ENCODE peak calls at places on chromosomes 16 and 17, in five cellular contexts. S, W, I, N and P are unnamed samples.

GRCh38 chr16:24041834-24042631 is 206.2 kb downstream of the PRKCB start:
- DNase-seq in S (peak; percentile 18), W (peak; percentile 14), I (peak; percentile 63), N (no peak), P (peak; percentile 63)

GRCh38 chr17:40953876-40954275 is 12.9 kb downstream of the KRT39 start:
- DNase-seq in S (peak; percentile 76), W (peak; percentile 97), I (no peak), N (peak; percentile 74), P (peak; percentile 94)

GRCh38 chr17:58193641-58194259 is 1.2 kb downstream of the EPX start:
- DNase-seq in S (no peak), W (no peak), I (no peak), N (no peak), P (no peak)

GRCh38 chr16:82092711-82093110 is 57.7 kb downstream of the HSD17B2 start:
- DNase-seq in S (no peak), W (peak; percentile 23), I (no peak), N (no peak), P (no peak)

GRCh38 chr16:85644093-85644712 is 31.1 kb downstream of the GSE1 start:
- DNase-seq in S (no peak), W (no peak), I (no peak), N (no peak), P (no peak)

GRCh38 chr17:50865060-50865867 is 890 bp downstream of the TOB1 start:
- DNase-seq in S (peak; percentile 38), W (peak; percentile 37), I (peak; percentile 35), N (no peak), P (peak; percentile 12)

GRCh38 chr17:57412520-57413096 is 156.3 kb downstream of the MSI2 start:
- DNase-seq in S (no peak), W (no peak), I (no peak), N (no peak), P (no peak)

GRCh38 chr17:81114694-81115093 is 50.6 kb upstream of the PVALEF start:
- DNase-seq in S (no peak), W (no peak), I (no peak), N (no peak), P (no peak)

GRCh38 chr17:78342438-78343098 is 17.3 kb downstream of the SOCS3 start:
- DNase-seq in S (peak; percentile 98), W (peak; percentile 93), I (no peak), N (no peak), P (peak; percentile 75)

GRCh38 chr17:1590031-1590746 is 27.6 kb upstream of the PITPNA start:
- DNase-seq in S (peak; percentile 77), W (peak; percentile 80), I (no peak), N (peak; percentile 60), P (peak; percentile 83)

GRCh38 chr17:44607836-44608690 is 48.2 kb upstream of the MEIOC start:
- DNase-seq in S (peak; percentile 75), W (peak; percentile 71), I (no peak), N (no peak), P (peak; percentile 32)

GRCh38 chr17:67200727-67201301 is 44.2 kb downstream of the HELZ start:
- DNase-seq in S (no peak), W (no peak), I (no peak), N (no peak), P (no peak)

GRCh38 chr17:10384175-10384574 is 11.4 kb upstream of the MYH13 start:
- DNase-seq in S (no peak), W (no peak), I (no peak), N (no peak), P (no peak)

GRCh38 chr16:11210260-11210659 is 45.7 kb downstream of the SOCS1 start:
- DNase-seq in S (no peak), W (no peak), I (no peak), N (no peak), P (no peak)

GRCh38 chr17:41360291-41360995 is 9.2 kb downstream of the KRT33B start:
- DNase-seq in S (peak; percentile 17), W (peak; percentile 95), I (no peak), N (peak; percentile 79), P (peak; percentile 32)

GRCh38 chr16:78396046-78396445 is 296.6 kb downstream of the WWOX start:
- DNase-seq in S (no peak), W (no peak), I (no peak), N (no peak), P (no peak)

GRCh38 chr16:51994597-51994996 is 552.3 kb downstream of the TOX3 start:
- DNase-seq in S (no peak), W (no peak), I (no peak), N (peak; percentile 78), P (no peak)

GRCh38 chr17:10126554-10127493 is 71.6 kb downstream of the GAS7 start:
- DNase-seq in S (peak; percentile 69), W (no peak), I (no peak), N (no peak), P (no peak)

GRCh38 chr17:63437287-63438091 is 8.6 kb downstream of the CYB561 start:
- DNase-seq in S (no peak), W (no peak), I (no peak), N (no peak), P (no peak)

GRCh38 chr17:54009502-54009901 is 186.8 kb downstream of the KIF2B start:
- DNase-seq in S (no peak), W (no peak), I (no peak), N (no peak), P (no peak)

GRCh38 chr17:5097101-5097834 is 14.4 kb downstream of the ZNF232 start:
- DNase-seq in S (no peak), W (no peak), I (peak; percentile 16), N (no peak), P (no peak)

GRCh38 chr17:32161506-32162365 is 19.4 kb downstream of the RHOT1 start:
- DNase-seq in S (peak; percentile 88), W (peak; percentile 92), I (no peak), N (no peak), P (peak; percentile 93)

GRCh38 chr17:336110-337021 is 16.2 kb downstream of the RPH3AL start:
- DNase-seq in S (no peak), W (no peak), I (peak; percentile 28), N (no peak), P (no peak)

GRCh38 chr16:309476-309875 is 26.5 kb downstream of the PDIA2 start:
- DNase-seq in S (no peak), W (no peak), I (no peak), N (no peak), P (no peak)

GRCh38 chr17:35738519-35739133 is 7.2 kb downstream of the RASL10B start:
- DNase-seq in S (no peak), W (no peak), I (no peak), N (no peak), P (no peak)

GRCh38 chr17:72430611-72431432 is 310.0 kb downstream of the SOX9 start:
- DNase-seq in S (no peak), W (no peak), I (no peak), N (no peak), P (no peak)

GRCh38 chr17:42521036-42521435 is 15.0 kb upstream of the NAGLU start:
- DNase-seq in S (no peak), W (no peak), I (no peak), N (no peak), P (no peak)

GRCh38 chr17:42519546-42520444 is 16.2 kb upstream of the NAGLU start:
- DNase-seq in S (peak; percentile 99), W (peak; percentile 99), I (no peak), N (peak; percentile 95), P (peak; percentile 96)

GRCh38 chr17:42518755-42519545 is 17.1 kb upstream of the NAGLU start:
- DNase-seq in S (peak; percentile 26), W (peak; percentile 34), I (no peak), N (no peak), P (peak; percentile 24)

GRCh38 chr17:42521666-42522262 is 14.3 kb upstream of the NAGLU start:
- DNase-seq in S (no peak), W (no peak), I (no peak), N (no peak), P (no peak)

DNA sequence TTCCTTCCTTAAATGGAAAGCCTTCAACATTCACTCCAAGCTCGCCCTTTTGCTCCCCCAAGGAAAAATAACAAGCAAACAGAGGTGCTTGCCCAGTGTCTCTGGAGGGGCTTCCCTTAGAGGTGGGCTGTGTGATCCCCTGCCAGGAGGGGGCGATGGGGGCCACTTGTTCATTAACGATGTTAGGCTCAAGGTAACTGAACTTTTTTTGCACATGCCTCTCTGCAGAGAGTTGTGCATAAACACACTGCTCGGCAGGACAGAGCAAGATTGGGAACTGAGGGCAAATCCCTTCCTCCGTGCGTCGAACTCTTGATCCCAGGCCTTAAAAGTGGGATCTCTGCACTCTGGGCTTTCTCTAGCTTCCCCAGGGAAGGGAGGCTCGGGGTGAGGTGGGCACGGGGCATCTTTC is 15.5 kb upstream of the NAGLU start:
- DNase-seq in S (no peak), W (no peak), I (no peak), N (no peak), P (peak; percentile 39)
- TF ChIP-seq CTCF in S (peak; percentile 39), W (peak; percentile 27), I (no peak), N (peak; percentile 39), P (peak; percentile 51)

GRCh38 chr16:56203052-56203451 is 11.8 kb downstream of the GNAO1 start:
- DNase-seq in S (peak; percentile 2), W (no peak), I (peak; percentile 35), N (no peak), P (peak; percentile 19)
- TF ChIP-seq CTCF in S (no peak), W (no peak), I (peak; percentile 47), N (peak; percentile 30), P (peak; percentile 24)

DNA sequence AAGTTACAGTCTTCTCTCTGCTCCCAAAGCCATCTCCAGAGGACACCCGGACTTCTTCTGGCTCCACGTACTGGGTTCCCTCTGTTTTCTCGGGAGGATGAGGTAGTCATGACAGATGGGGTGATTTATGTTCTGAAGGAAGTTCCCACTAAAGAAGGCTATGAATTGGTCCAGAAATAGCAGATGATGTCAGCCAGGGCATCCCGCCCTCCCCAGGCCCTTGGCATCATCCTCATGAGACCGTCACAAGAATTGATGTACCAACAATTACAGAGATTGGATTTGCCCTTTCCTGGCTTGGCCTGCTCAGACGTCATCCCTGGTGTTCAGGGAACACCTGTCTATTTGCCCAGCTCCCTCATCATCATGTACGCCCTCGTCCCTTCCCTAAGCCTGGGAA is 102.7 kb upstream of the CCL1 start:
- DNase-seq in S (no peak), W (no peak), I (no peak), N (no peak), P (no peak)
- TF ChIP-seq CTCF in S (no peak), W (no peak), I (no peak), N (no peak), P (no peak)

GRCh38 chr16:57914244-57915173 is 56.4 kb downstream of the CNGB1 start:
- DNase-seq in S (no peak), W (no peak), I (no peak), N (no peak), P (no peak)
- TF ChIP-seq CTCF in S (no peak), W (no peak), I (no peak), N (no peak), P (no peak)